ENCODE peak calls at places on chromosome 2, in six cellular contexts. P is RWPE2, T is AG10803, V is HCT116, U is body of pancreas, K is ovary. D is an unnamed sample.

GRCh38 chr2:168220971-168221819 is 26.2 kb downstream of the STK39 start:
- DNase-seq in P (no peak), T (no peak), V (no peak), U (no peak), K (no peak), D (peak)

GRCh38 chr2:104790100-104790811 is 63.7 kb upstream of the POU3F3 start:
- DNase-seq in P (no peak), T (peak), V (no peak), U (peak), K (no peak), D (no peak)

GRCh38 chr2:194545978-194546377 is 1111.0 kb upstream of the SLC39A10 start:
- DNase-seq in P (no peak), T (no peak), V (peak), U (no peak), K (no peak), D (peak)

GRCh38 chr2:112150851-112151250 is 12.7 kb downstream of the FBLN7 start:
- DNase-seq in P (no peak), T (no peak), V (no peak), U (no peak), K (no peak), D (no peak)

GRCh38 chr2:2286592-2286991 is 44.5 kb downstream of the MYT1L start:
- DNase-seq in P (no peak), T (no peak), V (no peak), U (no peak), K (no peak), D (no peak)

GRCh38 chr2:170930132-170931109 is 1.4 kb downstream of the GORASP2 start:
- DNase-seq in P (no peak), T (peak), V (peak), U (peak), K (no peak), D (peak)

GRCh38 chr2:186347472-186347871 is 138.6 kb upstream of the ZC3H15 start:
- DNase-seq in P (no peak), T (no peak), V (no peak), U (no peak), K (no peak), D (peak)

GRCh38 chr2:46010925-46011490 is 286.2 kb upstream of the EPAS1 start:
- DNase-seq in P (no peak), T (peak), V (peak), U (no peak), K (no peak), D (peak)

GRCh38 chr2:4020153-4020552 is 316.8 kb downstream of the DCDC2C start:
- DNase-seq in P (no peak), T (no peak), V (no peak), U (no peak), K (no peak), D (no peak)

GRCh38 chr2:80302465-80303005 is 2.0 kb downstream of the LRRTM1 start:
- DNase-seq in P (no peak), T (no peak), V (no peak), U (no peak), K (no peak), D (no peak)

GRCh38 chr2:213171147-213171546 is 19.7 kb upstream of the IKZF2 start:
- DNase-seq in P (no peak), T (no peak), V (no peak), U (no peak), K (no peak), D (no peak)

GRCh38 chr2:156891609-156892008 is 365.9 kb upstream of the GALNT5 start:
- DNase-seq in P (no peak), T (no peak), V (no peak), U (no peak), K (no peak), D (no peak)

GRCh38 chr2:207546822-207547221 is 17.1 kb downstream of the CREB1 start:
- DNase-seq in P (no peak), T (peak), V (no peak), U (no peak), K (no peak), D (peak)

GRCh38 chr2:19178175-19178574 is 180.2 kb downstream of the OSR1 start:
- DNase-seq in P (no peak), T (peak), V (no peak), U (no peak), K (no peak), D (no peak)

GRCh38 chr2:132267372-132267771 is 105.6 kb upstream of the ANKRD30BL start:
- DNase-seq in P (no peak), T (no peak), V (no peak), U (no peak), K (no peak), D (no peak)

GRCh38 chr2:240199133-240199870 is 58.8 kb upstream of the OTOS start:
- DNase-seq in P (no peak), T (no peak), V (no peak), U (no peak), K (no peak), D (no peak)

GRCh38 chr2:185161701-185162100 is 563.4 kb downstream of the ZNF804A start:
- DNase-seq in P (no peak), T (no peak), V (no peak), U (no peak), K (no peak), D (no peak)

GRCh38 chr2:53784431-53784830 is 2.3 kb downstream of the ASB3 start:
- DNase-seq in P (no peak), T (peak), V (no peak), U (no peak), K (no peak), D (no peak)
- H3K4me3 ChIP-seq in P (no peak), T (no peak), V (no peak), U (no peak), K (no peak), D (no peak)

GRCh38 chr2:25590921-25591505 is 82.4 kb downstream of the DTNB start:
- DNase-seq in P (no peak), T (no peak), V (no peak), U (no peak), K (no peak), D (no peak)
- H3K4me3 ChIP-seq in P (no peak), T (no peak), V (no peak), U (no peak), K (no peak), D (no peak)

DNA sequence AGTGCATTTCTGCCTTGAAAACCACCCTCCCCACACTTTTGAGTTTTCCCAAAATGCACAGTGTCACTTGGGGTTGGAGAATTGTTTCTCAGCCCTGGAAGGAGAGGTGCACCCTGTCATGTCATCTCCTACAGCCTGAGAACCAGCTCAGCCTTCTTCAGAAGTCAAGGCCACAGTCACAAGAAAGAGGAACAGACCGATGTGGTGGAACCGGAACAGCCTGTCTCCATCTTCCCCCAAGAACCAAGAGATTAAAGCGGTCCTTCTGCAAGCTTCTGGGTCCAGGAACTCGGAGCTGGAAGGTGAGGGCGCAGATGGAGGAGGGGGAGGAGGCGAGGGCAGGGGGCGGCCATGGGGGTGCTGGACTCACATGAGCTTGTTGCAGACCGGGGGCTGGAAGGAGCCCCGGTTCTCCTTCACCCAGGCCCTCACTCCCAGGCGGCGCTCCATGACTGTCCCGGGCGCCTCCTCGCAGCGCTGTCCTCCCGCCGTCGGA is 248 bp downstream of the HAAO start:
- DNase-seq in P (no peak), T (no peak), V (no peak), U (no peak), K (peak), D (no peak)
- H3K4me3 ChIP-seq in P (peak), T (peak), V (no peak), U (peak), K (peak), D (peak)

DNA sequence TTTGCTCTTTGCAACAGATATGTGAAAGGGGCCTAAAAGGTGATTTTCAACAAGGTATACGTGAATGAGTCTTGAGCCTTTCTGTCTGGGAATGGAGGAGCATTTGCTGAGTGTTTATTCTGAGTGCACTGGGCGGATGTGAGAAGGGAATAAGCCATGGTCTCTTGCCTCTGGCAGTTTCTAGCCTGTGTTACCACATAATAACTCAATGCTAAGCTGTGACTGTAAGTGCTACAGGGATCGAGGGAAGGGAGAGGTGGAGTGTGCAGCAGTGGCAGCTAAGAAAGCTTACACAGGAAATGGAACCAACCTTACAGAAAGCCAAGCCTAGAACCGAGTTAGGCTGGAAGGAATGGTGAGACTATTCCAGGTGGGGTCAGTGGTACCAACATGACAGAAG is 444.3 kb downstream of the SLC4A3 start:
- DNase-seq in P (no peak), T (no peak), V (no peak), U (no peak), K (no peak), D (no peak)
- H3K4me3 ChIP-seq in P (no peak), T (no peak), V (no peak), U (no peak), K (no peak), D (no peak)

DNA sequence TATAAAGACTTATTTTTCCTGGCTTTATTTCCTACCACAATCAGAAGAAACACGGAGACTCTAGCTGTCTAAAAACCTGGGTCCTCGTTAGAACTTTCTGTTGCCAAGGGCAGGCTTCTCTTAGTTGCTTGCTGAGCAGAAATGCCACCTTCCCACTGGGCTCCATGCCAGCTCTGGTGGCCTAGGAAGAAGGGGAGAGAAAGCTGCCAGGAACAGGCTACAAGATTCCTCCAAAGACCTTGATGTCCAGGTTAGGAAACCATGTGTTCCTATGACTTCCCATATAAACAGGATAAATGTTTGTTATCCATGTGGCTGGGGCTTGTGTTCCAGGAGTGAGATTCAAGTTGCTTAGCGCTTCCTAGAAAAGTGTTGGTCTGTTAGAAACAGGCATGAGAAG is 17.9 kb upstream of the TMEM18 start:
- DNase-seq in P (no peak), T (no peak), V (no peak), U (peak), K (peak), D (no peak)
- H3K4me3 ChIP-seq in P (no peak), T (no peak), V (no peak), U (no peak), K (no peak), D (no peak)

GRCh38 chr2:55418072-55418471 is 1.6 kb downstream of the CCDC88A start:
- DNase-seq in P (no peak), T (peak), V (no peak), U (no peak), K (no peak), D (peak)
- H3K4me3 ChIP-seq in P (peak), T (peak), V (no peak), U (peak), K (peak), D (peak)

GRCh38 chr2:5696741-5697521 is 4.7 kb downstream of the SOX11 start:
- DNase-seq in P (no peak), T (peak), V (no peak), U (no peak), K (no peak), D (no peak)

GRCh38 chr2:5698171-5698570 is 6.0 kb downstream of the SOX11 start:
- DNase-seq in P (no peak), T (no peak), V (no peak), U (no peak), K (no peak), D (no peak)

GRCh38 chr2:5697554-5697953 is 5.4 kb downstream of the SOX11 start:
- DNase-seq in P (no peak), T (no peak), V (no peak), U (no peak), K (no peak), D (no peak)

GRCh38 chr2:5695641-5696350 is 3.6 kb downstream of the SOX11 start:
- DNase-seq in P (no peak), T (peak), V (no peak), U (no peak), K (no peak), D (peak)

DNA sequence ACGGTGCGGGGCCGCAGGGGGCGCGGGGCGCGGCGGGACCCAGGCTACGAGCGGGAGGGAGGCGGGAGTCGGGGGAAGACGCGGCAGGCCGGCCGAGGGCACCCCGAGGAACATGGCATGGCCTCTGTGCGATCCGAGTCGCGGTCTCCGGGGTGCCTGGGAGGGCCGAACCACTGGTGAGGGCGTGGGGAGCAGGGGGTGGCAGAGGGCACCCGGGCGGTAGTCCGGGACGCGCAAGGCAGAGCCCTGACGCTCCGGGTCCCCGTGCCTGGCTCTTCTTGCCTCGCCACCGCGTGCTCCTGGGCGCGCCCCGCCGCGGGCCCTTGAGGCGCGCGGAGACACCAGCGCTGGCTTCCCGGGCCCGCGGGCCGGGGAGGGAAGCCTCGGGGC is 4.2 kb downstream of the SOX11 start:
- DNase-seq in P (no peak), T (peak), V (no peak), U (no peak), K (no peak), D (no peak)
- H3K4me3 ChIP-seq in P (peak), T (peak), V (no peak), U (no peak), K (no peak), D (peak)

D was measured in cardiac fibroblast.